ENCODE peak calls at places on chromosomes 12 and 14, in six cellular contexts. D, R, F, H, P and A are unnamed samples.

GRCh38 chr12:82645414-82645813 is 41.3 kb upstream of the TMTC2 start:
- DNase-seq in D (no peak), R (no peak), F (no peak), H (no peak), P (no peak), A (no peak)

GRCh38 chr12:124376435-124376834 is 81.5 kb downstream of the RFLNA start:
- DNase-seq in D (no peak), R (no peak), F (no peak), H (no peak), P (no peak), A (no peak)

GRCh38 chr14:23568600-23569310 is 1.2 kb upstream of the AP1G2 start:
- DNase-seq in D (no peak), R (peak), F (no peak), H (no peak), P (peak), A (peak)

GRCh38 chr12:27531916-27532315 is 7.9 kb downstream of the PPFIBP1 start:
- DNase-seq in D (peak), R (no peak), F (no peak), H (no peak), P (no peak), A (no peak)

GRCh38 chr12:52132754-52133161 is 53.3 kb downstream of the SMIM41 start:
- DNase-seq in D (no peak), R (peak), F (no peak), H (no peak), P (no peak), A (no peak)

GRCh38 chr12:45756666-45757065 is 27.2 kb downstream of the ARID2 start:
- DNase-seq in D (no peak), R (peak), F (no peak), H (no peak), P (peak), A (no peak)

GRCh38 chr12:124441443-124442190 is 125.8 kb downstream of the NCOR2 start:
- DNase-seq in D (peak), R (no peak), F (no peak), H (no peak), P (no peak), A (peak)

GRCh38 chr12:5905757-5906156 is 39.3 kb downstream of the ANO2 start:
- DNase-seq in D (no peak), R (peak), F (no peak), H (no peak), P (no peak), A (no peak)

GRCh38 chr14:77912754-77913556 is 113.0 kb downstream of the ADCK1 start:
- DNase-seq in D (no peak), R (no peak), F (no peak), H (no peak), P (no peak), A (no peak)

GRCh38 chr14:22898302-22898894 is 15.4 kb downstream of the REM2 start:
- DNase-seq in D (peak), R (peak), F (no peak), H (no peak), P (no peak), A (no peak)

GRCh38 chr12:111867531-111867930 is 25.5 kb downstream of the MAPKAPK5 start:
- DNase-seq in D (no peak), R (no peak), F (no peak), H (no peak), P (no peak), A (no peak)

GRCh38 chr14:23600806-23601205 is 22.2 kb upstream of the JPH4 start:
- DNase-seq in D (no peak), R (no peak), F (no peak), H (no peak), P (no peak), A (no peak)

GRCh38 chr12:32437095-32437515 is 37.7 kb downstream of the FGD4 start:
- DNase-seq in D (peak), R (no peak), F (no peak), H (no peak), P (no peak), A (no peak)

GRCh38 chr12:78928200-78929074 is 63.9 kb downstream of the SYT1 start:
- DNase-seq in D (peak), R (no peak), F (no peak), H (no peak), P (no peak), A (no peak)

GRCh38 chr12:118299791-118300460 is 72.8 kb downstream of the TAOK3 start:
- DNase-seq in D (peak), R (no peak), F (no peak), H (no peak), P (no peak), A (no peak)

GRCh38 chr14:89912667-89913211 is 41.8 kb downstream of the EFCAB11 start:
- DNase-seq in D (peak), R (no peak), F (no peak), H (no peak), P (peak), A (no peak)

GRCh38 chr14:104827173-104828055 is 26.5 kb downstream of the ZBTB42 start:
- DNase-seq in D (peak), R (peak), F (peak), H (no peak), P (peak), A (peak)

DNA sequence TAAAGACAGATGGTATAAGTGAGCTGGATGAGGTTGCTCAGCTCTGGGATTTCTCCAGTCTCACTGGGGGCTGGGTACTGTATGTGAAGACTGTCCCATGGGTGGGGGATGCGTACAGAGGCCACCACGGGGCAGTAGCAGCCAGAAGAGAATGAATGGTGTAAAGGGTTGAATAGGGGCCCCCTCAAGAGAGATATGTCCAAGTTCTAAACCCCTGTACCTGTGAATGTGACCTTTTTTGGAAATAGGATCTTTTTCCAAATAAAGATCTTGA is 21.8 kb upstream of the BCDIN3D start:
- DNase-seq in D (no peak), R (no peak), F (no peak), H (no peak), P (no peak), A (no peak)
- H3K4me3 ChIP-seq in D (no peak), R (no peak), F (no peak), H (no peak), P (no peak), A (no peak)

GRCh38 chr12:95003921-95004272 is 400 bp upstream of the NDUFA12 start:
- DNase-seq in D (no peak), R (no peak), F (no peak), H (no peak), P (no peak), A (no peak)
- H3K4me3 ChIP-seq in D (peak), R (peak), F (peak), H (peak), P (peak), A (peak)

GRCh38 chr14:25048170-25049126 is 1.5 kb downstream of the STXBP6 start:
- DNase-seq in D (peak), R (peak), F (no peak), H (no peak), P (no peak), A (peak)
- H3K4me3 ChIP-seq in D (peak), R (no peak), F (no peak), H (no peak), P (no peak), A (no peak)

GRCh38 chr12:130780880-130781575 is 58.0 kb downstream of the STX2 start:
- DNase-seq in D (no peak), R (no peak), F (no peak), H (no peak), P (no peak), A (peak)

GRCh38 chr12:130776857-130777339 is 60.8 kb upstream of the RIMBP2 start:
- DNase-seq in D (no peak), R (no peak), F (no peak), H (no peak), P (no peak), A (no peak)

GRCh38 chr12:130778776-130779175 is 60.3 kb downstream of the STX2 start:
- DNase-seq in D (no peak), R (no peak), F (no peak), H (no peak), P (no peak), A (no peak)

GRCh38 chr12:130780325-130780724 is 58.7 kb downstream of the STX2 start:
- DNase-seq in D (no peak), R (no peak), F (no peak), H (no peak), P (no peak), A (peak)

GRCh38 chr12:130775953-130776856 is 60.1 kb upstream of the RIMBP2 start:
- DNase-seq in D (peak), R (peak), F (peak), H (no peak), P (no peak), A (peak)
- H3K4me3 ChIP-seq in D (peak), R (peak), F (peak), H (no peak), P (no peak), A (peak)

GRCh38 chr14:73850940-73851339 is 691 bp upstream of the PTGR2 start:
- DNase-seq in D (peak), R (no peak), F (no peak), H (no peak), P (no peak), A (no peak)
- H3K4me3 ChIP-seq in D (peak), R (peak), F (peak), H (peak), P (peak), A (peak)

GRCh38 chr14:102930138-102930752 is 7.8 kb downstream of the AMN start:
- DNase-seq in D (no peak), R (peak), F (no peak), H (no peak), P (no peak), A (peak)
- H3K4me3 ChIP-seq in D (no peak), R (no peak), F (no peak), H (no peak), P (no peak), A (peak)